ENCODE peak calls at places on chromosomes 12 and 14, in ten cellular contexts. S is lower lobe of right lung, D is lung, I is uterus, R is upper lobe of right lung, C is PC-9, J is A549, W is left ventricle myocardium inferior, Q is heart right ventricle, O is pancreas. U is an unnamed sample.

GRCh38 chr12:119446459-119446858 is 111.9 kb downstream of the CCDC60 start:
- DNase-seq in O (no peak), R (no peak), C (peak; percentile 45), Q (no peak), I (no peak), S (no peak), J (peak; percentile 44), W (no peak), D (no peak), U (no peak)

GRCh38 chr14:49972840-49973239 is 80.0 kb downstream of the ARF6 start:
- DNase-seq in J (peak; percentile 88), C (peak; percentile 95), S (no peak), R (no peak), Q (no peak), D (peak; percentile 54), W (no peak), I (peak; percentile 38), O (peak; percentile 27), U (no peak)

GRCh38 chr12:131378861-131379665 is 331.8 kb upstream of the SFSWAP start:
- DNase-seq in C (no peak), R (peak; percentile 61), Q (no peak), W (no peak), O (no peak), D (no peak), S (peak; percentile 28), I (no peak), J (no peak), U (no peak)

GRCh38 chr12:388012-388411 is 1.1 kb downstream of the KDM5A start:
- DNase-seq in D (no peak), Q (no peak), C (no peak), S (no peak), J (no peak), W (no peak), R (no peak), O (no peak), I (no peak), U (no peak)

GRCh38 chr14:54812661-54813060 is 90.0 kb downstream of the GCH1 start:
- DNase-seq in O (no peak), D (no peak), Q (no peak), I (no peak), W (no peak), R (no peak), C (no peak), J (no peak), S (no peak), U (no peak)

GRCh38 chr12:64450711-64451486 is 1.0 kb upstream of the TBK1 start:
- DNase-seq in I (no peak), D (no peak), R (no peak), J (no peak), O (no peak), S (no peak), C (no peak), Q (no peak), W (no peak), U (no peak)

GRCh38 chr14:63431466-63431865 is 111.7 kb downstream of the PPP2R5E start:
- DNase-seq in Q (no peak), S (no peak), I (no peak), J (no peak), W (no peak), D (no peak), C (no peak), O (no peak), R (no peak), U (no peak)

GRCh38 chr12:116525418-116526001 is 33.7 kb upstream of the MAP1LC3B2 start:
- DNase-seq in Q (peak; percentile 38), S (no peak), J (peak; percentile 87), D (peak; percentile 56), C (peak; percentile 64), R (no peak), I (peak; percentile 82), O (peak; percentile 87), W (peak; percentile 48), U (peak; percentile 80)

GRCh38 chr14:50053935-50054334 is 62.4 kb downstream of the VCPKMT start:
- DNase-seq in D (no peak), Q (no peak), R (no peak), S (no peak), C (no peak), J (no peak), W (no peak), O (no peak), I (no peak), U (no peak)

GRCh38 chr12:1054103-1054838 is 63.2 kb downstream of the ERC1 start:
- DNase-seq in I (no peak), Q (no peak), J (no peak), W (no peak), C (no peak), D (no peak), O (no peak), R (no peak), S (no peak), U (no peak)

GRCh38 chr12:29043069-29043468 is 106.0 kb upstream of the FAR2 start:
- DNase-seq in J (no peak), C (no peak), S (no peak), Q (no peak), R (no peak), W (no peak), O (no peak), I (no peak), D (no peak), U (no peak)

GRCh38 chr12:103560604-103561101 is 26.4 kb upstream of the STAB2 start:
- DNase-seq in C (peak; percentile 91), O (no peak), W (no peak), S (no peak), D (no peak), I (no peak), J (peak; percentile 99), R (no peak), Q (no peak), U (no peak)

GRCh38 chr12:481422-481821 is 21.7 kb downstream of the B4GALNT3 start:
- DNase-seq in C (no peak), I (peak; percentile 69), S (no peak), J (no peak), D (no peak), Q (peak; percentile 69), R (no peak), W (peak; percentile 77), O (no peak), U (peak; percentile 74)

GRCh38 chr12:80625901-80626300 is 81.5 kb upstream of the MYF6 start:
- DNase-seq in O (no peak), D (no peak), R (no peak), S (no peak), C (no peak), Q (no peak), J (no peak), W (no peak), I (no peak), U (no peak)

GRCh38 chr12:2057041-2057792 is 4.4 kb downstream of the CACNA1C start:
- DNase-seq in S (peak; percentile 57), C (no peak), R (no peak), Q (peak; percentile 66), W (peak; percentile 58), O (peak; percentile 12), D (no peak), J (peak; percentile 49), I (peak; percentile 64), U (peak; percentile 53)

GRCh38 chr12:62562892-62563291 is 96.3 kb downstream of the MON2 start:
- DNase-seq in D (no peak), O (no peak), Q (no peak), I (no peak), W (no peak), R (no peak), S (no peak), C (no peak), J (no peak), U (no peak)
- H3K27ac ChIP-seq in D (no peak overlapping the region), O (no peak overlapping the region), Q (no peak overlapping the region), I (no peak overlapping the region), W (no peak overlapping the region), R (no peak overlapping the region), S (no peak overlapping the region), C (no peak overlapping the region), J (no peak overlapping the region), U (no peak overlapping the region)

GRCh38 chr12:92735131-92735721 is 32.4 kb downstream of the PLEKHG7 start:
- DNase-seq in D (no peak), C (peak; percentile 72), S (no peak), W (no peak), O (no peak), Q (no peak), R (no peak), J (peak; percentile 26), I (no peak), U (no peak)
- TF ChIP-seq CTCF in D (no peak), C (no peak), S (no peak), W (peak; percentile 14), O (no peak), Q (no peak), R (no peak), J (no peak), I (no peak), U (no peak)

GRCh38 chr12:47755655-47756562 is 2.8 kb downstream of the RAPGEF3 start:
- DNase-seq in R (no peak), S (peak; percentile 62), Q (no peak), D (no peak), J (no peak), I (no peak), W (no peak), C (no peak), O (no peak), U (no peak)

GRCh38 chr12:47757840-47758583 is 668 bp downstream of the RAPGEF3 start:
- DNase-seq in C (no peak), I (peak; percentile 50), S (peak; percentile 73), Q (peak; percentile 57), J (no peak), D (no peak), R (peak; percentile 82), O (no peak), W (no peak), U (no peak)

GRCh38 chr12:47758834-47759690 is at the start of gene RAPGEF3:
- DNase-seq in W (peak; percentile 87), O (peak; percentile 86), D (peak; percentile 87), Q (peak; percentile 89), J (peak; percentile 82), R (peak; percentile 94), I (peak; percentile 83), S (peak; percentile 90), C (peak; percentile 81), U (peak; percentile 91)

GRCh38 chr12:47758584-47758833 is 171 bp downstream of the RAPGEF3 start:
- DNase-seq in R (no peak), J (no peak), O (no peak), W (no peak), I (no peak), S (no peak), D (no peak), Q (no peak), C (no peak), U (no peak)

DNA sequence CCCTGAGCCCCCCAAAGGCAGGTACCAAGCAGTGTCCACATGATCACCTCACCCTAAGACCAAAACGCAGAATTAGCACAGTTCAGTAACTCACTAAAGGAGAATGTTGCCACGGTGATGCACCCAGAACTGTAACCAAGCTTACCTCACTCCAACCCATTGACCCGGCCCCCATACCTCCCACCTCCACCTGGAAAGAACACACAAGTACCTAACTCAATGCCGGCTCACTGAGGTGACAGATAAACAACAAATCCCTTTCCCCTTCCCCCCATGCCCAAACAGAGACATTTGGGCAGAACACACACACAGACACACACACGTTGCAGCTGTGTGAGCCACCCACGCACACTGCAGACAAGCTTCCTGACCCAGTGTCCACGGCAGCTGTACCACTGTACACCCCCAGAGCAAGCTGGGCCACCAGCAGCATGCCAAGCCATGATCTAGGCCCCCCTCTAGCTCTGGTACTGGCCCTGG is 1.3 kb downstream of the RAPGEF3 start:
- DNase-seq in Q (no peak), J (no peak), R (peak; percentile 69), D (no peak), W (no peak), S (peak; percentile 41), I (no peak), O (no peak), C (no peak), U (no peak)
- H3K27ac ChIP-seq in Q (peak overlapping the region; percentile 74), J (no peak overlapping the region), R (peak overlapping the region; percentile 78), D (peak overlapping the region; percentile 29), W (peak overlapping the region; percentile 90), S (peak overlapping the region; percentile 84), I (peak overlapping the region; percentile 86), O (no peak overlapping the region), C (no peak overlapping the region), U (peak overlapping the region; percentile 21)

GRCh38 chr12:52952082-52952801 is 3.3 kb downstream of the KRT18 start:
- DNase-seq in I (no peak), O (peak; percentile 86), D (peak; percentile 52), R (peak; percentile 83), W (no peak), J (peak; percentile 64), Q (peak; percentile 33), S (peak; percentile 77), C (no peak), U (no peak)
- TF ChIP-seq CTCF in I (no peak), O (peak; percentile 34), D (no peak), R (peak; percentile 24), W (peak; percentile 30), J (peak; percentile 49), Q (peak; percentile 34), S (peak; percentile 37), C (peak; percentile 36), U (no peak)